ENCODE peak calls at places on chromosomes 3 and 15, in six cellular contexts. J, L, R, M, T and X are unnamed samples.

GRCh38 chr15:55917881-55918296 is 75.5 kb downstream of the NEDD4 start:
- DNase-seq in J (no peak), L (peak), R (no peak), M (peak), T (no peak), X (peak)

GRCh38 chr3:177889158-177889557 is 647.1 kb upstream of the KCNMB2 start:
- DNase-seq in J (no peak), L (no peak), R (no peak), M (no peak), T (no peak), X (peak)

GRCh38 chr15:77069521-77070121 is 1.3 kb downstream of the TSPAN3 start:
- DNase-seq in J (no peak), L (no peak), R (no peak), M (peak), T (no peak), X (no peak)

GRCh38 chr15:100596792-100597191 is 5.2 kb downstream of the LINS1 start:
- DNase-seq in J (no peak), L (no peak), R (peak), M (no peak), T (no peak), X (no peak)

GRCh38 chr3:135349254-135349948 is 554.3 kb downstream of the EPHB1 start:
- DNase-seq in J (no peak), L (no peak), R (no peak), M (no peak), T (no peak), X (no peak)

GRCh38 chr3:65914740-65915366 is 123.9 kb downstream of the MAGI1 start:
- DNase-seq in J (no peak), L (no peak), R (no peak), M (no peak), T (no peak), X (peak)

GRCh38 chr3:119885746-119886530 is 104.0 kb downstream of the NR1I2 start:
- DNase-seq in J (no peak), L (no peak), R (no peak), M (no peak), T (no peak), X (peak)

GRCh38 chr3:129398803-129399144 is 29.7 kb downstream of the EFCAB12 start:
- DNase-seq in J (no peak), L (peak), R (no peak), M (peak), T (peak), X (peak)

GRCh38 chr3:7289113-7289512 is 428.2 kb downstream of the GRM7 start:
- DNase-seq in J (no peak), L (no peak), R (no peak), M (no peak), T (no peak), X (no peak)

GRCh38 chr3:117512975-117513374 is 803.4 kb downstream of the TUSC7 start:
- DNase-seq in J (no peak), L (peak), R (no peak), M (no peak), T (no peak), X (peak)

GRCh38 chr3:69231929-69232437 is 109.6 kb upstream of the LMOD3 start:
- DNase-seq in J (no peak), L (no peak), R (no peak), M (peak), T (no peak), X (peak)

GRCh38 chr15:100284191-100284590 is 57.6 kb downstream of the ADAMTS17 start:
- DNase-seq in J (no peak), L (no peak), R (no peak), M (no peak), T (no peak), X (no peak)

GRCh38 chr3:106420628-106421027 is 551.8 kb upstream of the CBLB start:
- DNase-seq in J (no peak), L (no peak), R (no peak), M (no peak), T (no peak), X (no peak)

GRCh38 chr3:82163907-82164520 is 402.6 kb upstream of the GBE1 start:
- DNase-seq in J (no peak), L (peak), R (no peak), M (no peak), T (no peak), X (peak)

GRCh38 chr3:107956991-107957467 is 133.8 kb downstream of the CD47 start:
- DNase-seq in J (no peak), L (peak), R (peak), M (no peak), T (no peak), X (no peak)

GRCh38 chr3:117303446-117303845 is 593.9 kb downstream of the TUSC7 start:
- DNase-seq in J (no peak), L (peak), R (no peak), M (no peak), T (no peak), X (no peak)

GRCh38 chr15:71066983-71067382 is 48.3 kb upstream of the THSD4 start:
- DNase-seq in J (no peak), L (peak), R (peak), M (no peak), T (no peak), X (peak)

GRCh38 chr3:117439812-117440211 is 730.2 kb downstream of the TUSC7 start:
- DNase-seq in J (no peak), L (peak), R (no peak), M (peak), T (peak), X (peak)

GRCh38 chr3:188914556-188914955 is 257.2 kb upstream of the TPRG1 start:
- DNase-seq in J (no peak), L (peak), R (no peak), M (no peak), T (no peak), X (peak)

GRCh38 chr3:194632983-194633348 is 253 bp downstream of the TMEM44 start:
- DNase-seq in J (peak), L (no peak), R (peak), M (no peak), T (no peak), X (peak)

GRCh38 chr3:71258116-71258515 is 325.4 kb downstream of the FOXP1 start:
- DNase-seq in J (no peak), L (peak), R (no peak), M (peak), T (no peak), X (peak)

GRCh38 chr3:45105855-45106655 is 40.1 kb downstream of the CDCP1 start:
- DNase-seq in J (no peak), L (peak), R (no peak), M (no peak), T (no peak), X (peak)

GRCh38 chr15:68433551-68433950 is 1.6 kb upstream of the ITGA11 start:
- DNase-seq in J (no peak), L (no peak), R (no peak), M (no peak), T (no peak), X (no peak)

GRCh38 chr3:112813723-112814171 is 32.9 kb downstream of the CD200R1L start:
- DNase-seq in J (no peak), L (peak), R (no peak), M (no peak), T (no peak), X (peak)

GRCh38 chr3:9015250-9015649 is 52.0 kb upstream of the RAD18 start:
- DNase-seq in J (no peak), L (no peak), R (no peak), M (no peak), T (no peak), X (no peak)